ENCODE peak calls at places on chromosome 16, in six cellular contexts. One of them, this sample, is unnamed.

GRCh38 chr16:4663756-4664465 is 29.5 kb upstream of the NUDT16L1 start:
- DNase-seq in endodermal cell: no peak
- DNase-seq in fibroblast of mammary gland: peak
- DNase-seq in coronary artery: no peak
- DNase-seq in tibial artery: peak
- DNase-seq in cardiac fibroblast: no peak
- DNase-seq in this sample: no peak

GRCh38 chr16:53737563-53737962 is 33.6 kb downstream of the FTO start:
- DNase-seq in endodermal cell: no peak
- DNase-seq in fibroblast of mammary gland: no peak
- DNase-seq in coronary artery: no peak
- DNase-seq in tibial artery: no peak
- DNase-seq in cardiac fibroblast: no peak
- DNase-seq in this sample: no peak

GRCh38 chr16:8961811-8962390 is 1.8 kb downstream of the USP7 start:
- DNase-seq in endodermal cell: peak
- DNase-seq in fibroblast of mammary gland: no peak
- DNase-seq in coronary artery: no peak
- DNase-seq in tibial artery: no peak
- DNase-seq in cardiac fibroblast: no peak
- DNase-seq in this sample: no peak

GRCh38 chr16:14485131-14485551 is 144.9 kb downstream of the PARN start:
- DNase-seq in endodermal cell: no peak
- DNase-seq in fibroblast of mammary gland: peak
- DNase-seq in coronary artery: no peak
- DNase-seq in tibial artery: no peak
- DNase-seq in cardiac fibroblast: no peak
- DNase-seq in this sample: peak

GRCh38 chr16:83350466-83350865 is 457.3 kb upstream of the HSBP1 start:
- DNase-seq in endodermal cell: no peak
- DNase-seq in fibroblast of mammary gland: no peak
- DNase-seq in coronary artery: no peak
- DNase-seq in tibial artery: no peak
- DNase-seq in cardiac fibroblast: no peak
- DNase-seq in this sample: no peak

GRCh38 chr16:67195676-67196075 is 3.3 kb upstream of the ELMO3 start:
- DNase-seq in endodermal cell: no peak
- DNase-seq in fibroblast of mammary gland: no peak
- DNase-seq in coronary artery: no peak
- DNase-seq in tibial artery: no peak
- DNase-seq in cardiac fibroblast: no peak
- DNase-seq in this sample: no peak

GRCh38 chr16:85798283-85798776 is 1.0 kb downstream of the EMC8 start:
- DNase-seq in endodermal cell: peak
- DNase-seq in fibroblast of mammary gland: no peak
- DNase-seq in coronary artery: no peak
- DNase-seq in tibial artery: no peak
- DNase-seq in cardiac fibroblast: no peak
- DNase-seq in this sample: no peak

GRCh38 chr16:12801511-12802042 is 2.1 kb downstream of the CPPED1 start:
- DNase-seq in endodermal cell: no peak
- DNase-seq in fibroblast of mammary gland: peak
- DNase-seq in coronary artery: no peak
- DNase-seq in tibial artery: no peak
- DNase-seq in cardiac fibroblast: peak
- DNase-seq in this sample: peak

GRCh38 chr16:24572069-24572468 is 32.7 kb downstream of the RBBP6 start:
- DNase-seq in endodermal cell: no peak
- DNase-seq in fibroblast of mammary gland: no peak
- DNase-seq in coronary artery: no peak
- DNase-seq in tibial artery: no peak
- DNase-seq in cardiac fibroblast: no peak
- DNase-seq in this sample: no peak

DNA sequence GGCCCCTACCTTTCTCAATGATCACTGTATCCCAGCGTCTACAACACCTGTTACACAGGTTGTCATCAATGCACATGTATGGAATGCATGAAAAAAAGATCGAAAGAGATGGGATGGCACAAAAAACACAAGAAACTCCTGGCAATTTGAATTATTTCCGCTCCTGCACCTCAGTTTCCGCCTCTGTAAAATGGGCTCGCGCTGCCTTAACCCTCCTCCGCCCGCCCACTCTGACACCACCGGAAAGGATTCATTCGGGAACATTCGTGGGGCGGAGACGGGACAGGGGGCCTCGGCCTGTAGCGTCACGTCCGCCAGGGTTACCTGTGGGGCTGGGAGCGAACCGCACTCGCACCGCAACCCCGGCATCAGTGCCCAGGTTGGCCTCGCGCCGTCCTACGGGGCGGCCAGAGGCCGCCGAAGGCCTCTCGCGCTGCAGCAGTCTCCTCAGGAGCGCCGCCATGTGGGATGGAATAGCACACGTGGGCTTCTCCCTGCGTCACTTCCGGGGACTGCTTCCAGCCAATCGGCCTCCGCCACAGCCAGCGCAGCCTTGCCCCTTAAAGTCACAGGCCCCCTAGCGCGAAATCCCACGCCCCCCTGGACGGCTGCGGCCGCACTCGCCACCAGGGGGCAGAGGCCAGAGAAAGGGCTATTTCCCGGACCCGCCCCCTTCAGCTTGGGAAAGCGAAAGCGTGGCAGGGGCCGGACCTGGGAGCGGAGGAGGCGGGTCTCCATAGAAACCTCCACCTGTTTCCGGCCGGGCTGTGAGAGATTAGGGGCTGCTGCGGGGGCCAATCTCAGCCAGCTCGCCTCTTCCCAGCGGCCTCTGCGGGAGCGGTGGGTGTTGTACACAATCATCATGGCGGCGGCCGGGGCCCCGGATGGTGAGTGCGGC is at the start of the genes EARS2 and UBFD1:
- DNase-seq in endodermal cell: peak
- DNase-seq in fibroblast of mammary gland: peak
- DNase-seq in coronary artery: peak
- DNase-seq in tibial artery: peak
- DNase-seq in cardiac fibroblast: peak
- DNase-seq in this sample: peak
- TF ChIP-seq CTCF in endodermal cell: peak
- TF ChIP-seq CTCF in fibroblast of mammary gland: peak
- TF ChIP-seq CTCF in coronary artery: peak
- TF ChIP-seq CTCF in tibial artery: peak
- TF ChIP-seq CTCF in cardiac fibroblast: peak
- TF ChIP-seq CTCF in this sample: peak

DNA sequence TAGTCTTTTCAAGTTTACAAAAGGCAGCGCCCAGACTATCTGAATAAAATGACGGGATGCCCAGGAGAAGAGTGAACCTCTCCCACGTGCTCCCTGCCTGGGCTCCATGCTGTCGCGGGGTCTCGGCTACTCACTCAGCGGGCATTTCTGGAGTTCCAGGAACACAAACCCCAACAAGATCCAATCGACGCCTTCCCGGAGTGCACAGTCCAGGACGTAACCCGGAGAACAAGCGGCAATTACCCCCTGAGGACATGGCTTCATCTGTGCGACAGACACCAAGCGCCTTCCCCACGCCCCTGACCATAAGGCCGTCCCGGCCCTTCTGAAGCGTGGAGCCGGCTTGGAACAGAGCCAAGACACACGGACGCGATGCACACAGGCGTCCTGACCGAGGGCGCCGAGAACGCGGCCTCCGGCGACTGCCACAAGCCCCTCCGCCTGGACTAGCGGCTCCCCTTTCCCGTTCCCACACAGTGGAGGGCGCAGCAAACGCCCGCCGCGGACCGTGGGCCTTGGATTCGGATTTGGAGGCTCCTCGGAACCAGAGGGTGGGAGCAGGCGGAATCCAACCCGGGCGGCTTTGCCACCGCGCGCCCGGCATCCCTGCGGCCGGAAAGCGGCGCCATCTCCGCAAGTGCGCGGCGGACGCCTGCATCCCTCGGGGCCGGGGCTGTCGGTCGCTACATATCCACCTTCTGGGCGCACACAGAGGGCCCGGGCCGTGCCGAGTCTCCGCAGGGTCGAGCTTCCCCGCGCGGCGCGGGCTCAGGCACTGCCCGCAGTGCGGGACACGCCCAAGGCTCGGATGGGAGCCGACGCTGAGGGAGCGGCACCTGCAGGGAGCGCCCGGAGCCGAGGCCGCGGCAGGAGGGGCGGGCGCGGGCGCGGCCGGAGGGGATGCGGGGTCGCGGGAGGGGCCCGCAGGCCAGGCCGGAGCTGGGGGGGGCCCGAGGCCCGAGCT is 725 bp downstream of the ABCA3 start:
- DNase-seq in endodermal cell: peak
- DNase-seq in fibroblast of mammary gland: no peak
- DNase-seq in coronary artery: no peak
- DNase-seq in tibial artery: peak
- DNase-seq in cardiac fibroblast: peak
- DNase-seq in this sample: no peak
- TF ChIP-seq CTCF in endodermal cell: no peak
- TF ChIP-seq CTCF in fibroblast of mammary gland: no peak
- TF ChIP-seq CTCF in coronary artery: no peak
- TF ChIP-seq CTCF in tibial artery: no peak
- TF ChIP-seq CTCF in cardiac fibroblast: no peak
- TF ChIP-seq CTCF in this sample: no peak

DNA sequence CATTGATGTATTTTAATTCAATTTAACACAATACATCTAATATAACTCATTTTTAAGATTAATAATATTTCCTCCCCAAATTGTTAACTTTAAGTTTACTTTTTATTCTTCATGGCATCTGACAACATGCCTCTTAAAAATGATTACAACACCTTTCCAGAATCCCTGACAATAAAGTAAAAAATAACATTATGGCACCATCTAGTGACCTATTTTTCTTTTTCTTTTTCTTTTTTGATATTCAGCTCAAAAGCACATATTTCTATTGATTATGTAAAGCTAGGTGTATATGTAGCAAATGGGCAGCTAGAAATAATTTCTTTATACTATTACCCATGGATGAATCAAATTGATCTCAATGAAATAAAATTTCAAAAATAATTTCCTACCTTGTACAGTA is 834.3 kb upstream of the CDH8 start:
- DNase-seq in endodermal cell: no peak
- DNase-seq in fibroblast of mammary gland: no peak
- DNase-seq in coronary artery: no peak
- DNase-seq in tibial artery: no peak
- DNase-seq in cardiac fibroblast: no peak
- DNase-seq in this sample: no peak
- TF ChIP-seq CTCF in endodermal cell: peak
- TF ChIP-seq CTCF in fibroblast of mammary gland: no peak
- TF ChIP-seq CTCF in coronary artery: no peak
- TF ChIP-seq CTCF in tibial artery: no peak
- TF ChIP-seq CTCF in cardiac fibroblast: no peak
- TF ChIP-seq CTCF in this sample: no peak

GRCh38 chr16:73176577-73177013 is 128.7 kb upstream of the ZFHX3 start:
- DNase-seq in endodermal cell: no peak
- DNase-seq in fibroblast of mammary gland: peak
- DNase-seq in coronary artery: no peak
- DNase-seq in tibial artery: no peak
- DNase-seq in cardiac fibroblast: peak
- DNase-seq in this sample: peak
- TF ChIP-seq CTCF in endodermal cell: peak
- TF ChIP-seq CTCF in fibroblast of mammary gland: peak
- TF ChIP-seq CTCF in coronary artery: peak
- TF ChIP-seq CTCF in tibial artery: peak
- TF ChIP-seq CTCF in cardiac fibroblast: peak
- TF ChIP-seq CTCF in this sample: peak

DNA sequence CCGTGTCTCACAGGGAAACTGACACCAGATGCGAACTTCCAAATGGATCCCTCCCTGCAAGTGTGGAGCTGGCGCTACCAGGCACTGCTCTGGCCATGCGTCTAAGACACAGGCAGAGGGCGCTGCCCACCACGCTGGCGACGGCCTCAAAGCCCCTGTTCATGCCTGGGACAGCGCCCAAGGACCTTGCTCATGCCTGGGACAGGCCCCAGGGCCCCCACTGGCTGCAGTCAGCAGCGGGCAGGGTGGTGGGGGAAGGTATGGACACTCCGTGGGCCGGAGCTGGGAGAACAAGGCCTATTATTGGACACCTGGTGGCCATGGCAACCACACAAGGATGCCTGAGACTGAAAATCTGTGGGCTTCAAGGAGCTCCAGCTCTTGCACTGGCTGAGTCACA is 8.8 kb downstream of the ZG16B start:
- DNase-seq in endodermal cell: peak
- DNase-seq in fibroblast of mammary gland: peak
- DNase-seq in coronary artery: no peak
- DNase-seq in tibial artery: no peak
- DNase-seq in cardiac fibroblast: peak
- DNase-seq in this sample: peak
- TF ChIP-seq CTCF in endodermal cell: peak
- TF ChIP-seq CTCF in fibroblast of mammary gland: peak
- TF ChIP-seq CTCF in coronary artery: no peak
- TF ChIP-seq CTCF in tibial artery: peak
- TF ChIP-seq CTCF in cardiac fibroblast: peak
- TF ChIP-seq CTCF in this sample: peak

DNA sequence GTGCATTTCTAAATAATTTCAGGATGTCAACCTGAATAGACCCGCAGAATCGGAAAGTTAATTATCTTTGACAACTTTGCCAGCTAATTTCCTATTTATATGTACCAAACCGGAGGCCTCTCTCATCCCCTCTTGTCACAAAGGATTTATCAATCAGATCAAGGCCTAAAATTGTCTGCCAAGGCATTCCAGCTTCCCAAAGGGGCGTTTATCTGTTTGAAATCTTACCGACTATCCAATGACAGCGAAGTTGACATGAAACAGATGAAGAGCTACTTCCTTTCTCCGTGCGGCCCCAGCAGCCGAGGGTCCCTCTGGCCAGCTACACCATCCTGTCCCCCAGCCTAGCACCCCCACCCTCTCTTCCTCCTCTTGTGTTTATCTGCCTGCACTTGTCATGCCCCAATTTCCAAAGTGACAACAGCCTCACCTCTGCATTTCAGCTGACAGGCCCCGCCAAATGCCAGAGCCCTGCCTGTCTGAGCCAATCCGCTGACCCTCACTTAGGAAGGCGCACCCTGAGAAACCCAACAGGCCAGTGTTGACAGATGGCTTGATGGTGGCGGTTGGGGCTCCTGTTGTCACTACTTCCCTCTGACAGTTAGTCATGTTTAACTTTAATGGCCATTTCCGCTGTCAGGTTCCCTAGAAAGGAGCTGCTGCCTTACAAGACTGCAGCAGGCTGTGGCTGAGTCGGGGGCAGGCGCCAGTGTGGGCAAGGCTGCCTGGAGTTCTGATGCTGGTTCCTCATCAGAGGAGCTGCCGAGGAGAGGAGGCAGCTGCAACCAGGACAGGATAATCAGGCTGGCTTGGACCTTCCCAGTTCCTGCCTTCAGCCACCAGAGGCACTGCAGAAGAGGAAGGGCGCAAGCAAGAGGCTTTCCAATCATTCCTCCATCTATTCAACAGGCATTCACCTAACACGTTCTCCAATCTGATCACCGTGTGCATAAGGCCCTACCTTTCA is 223.4 kb upstream of the DYNLRB2 start:
- DNase-seq in endodermal cell: peak
- DNase-seq in fibroblast of mammary gland: no peak
- DNase-seq in coronary artery: no peak
- DNase-seq in tibial artery: no peak
- DNase-seq in cardiac fibroblast: no peak
- DNase-seq in this sample: no peak
- TF ChIP-seq CTCF in endodermal cell: peak
- TF ChIP-seq CTCF in fibroblast of mammary gland: peak
- TF ChIP-seq CTCF in coronary artery: no peak
- TF ChIP-seq CTCF in tibial artery: no peak
- TF ChIP-seq CTCF in cardiac fibroblast: peak
- TF ChIP-seq CTCF in this sample: peak